ENCODE peak calls at places on chromosome 18, in seven cellular contexts. One of them, this sample, is unnamed.
A peak's percentile ranks its signal among the peaks of the same experiment; 100 is the strongest.

GRCh38 chr18:73684651-73685050 is 463.0 kb downstream of the FBXO15 start:
- DNase-seq in NCI-H2029: no peak
- DNase-seq in epithelial cell of esophagus: peak; percentile 80
- DNase-seq in SK-MEL-5: no peak
- DNase-seq in mesothelial cell of epicardium: no peak
- DNase-seq in IMR-90: peak; percentile 78
- DNase-seq in EL: peak; percentile 13
- DNase-seq in this sample: no peak

GRCh38 chr18:70333757-70334156 is 44.9 kb downstream of the SOCS6 start:
- DNase-seq in epithelial cell of esophagus: peak; percentile 98
- DNase-seq in IMR-90: peak; percentile 100
- DNase-seq in mesothelial cell of epicardium: no peak
- DNase-seq in SK-MEL-5: no peak
- DNase-seq in NCI-H2029: no peak
- DNase-seq in EL: peak; percentile 95
- DNase-seq in this sample: no peak

GRCh38 chr18:74303936-74304335 is 11.7 kb upstream of the C18orf63 start:
- DNase-seq in mesothelial cell of epicardium: no peak
- DNase-seq in epithelial cell of esophagus: peak; percentile 66
- DNase-seq in NCI-H2029: no peak
- DNase-seq in IMR-90: peak; percentile 25
- DNase-seq in SK-MEL-5: no peak
- DNase-seq in EL: peak; percentile 78
- DNase-seq in this sample: no peak

GRCh38 chr18:70221911-70222278 is 16.4 kb upstream of the RTTN start:
- DNase-seq in epithelial cell of esophagus: no peak
- DNase-seq in IMR-90: no peak
- DNase-seq in EL: no peak
- DNase-seq in SK-MEL-5: no peak
- DNase-seq in NCI-H2029: no peak
- DNase-seq in mesothelial cell of epicardium: no peak
- DNase-seq in this sample: no peak

GRCh38 chr18:73990241-73990640 is 157.4 kb downstream of the FBXO15 start:
- DNase-seq in NCI-H2029: no peak
- DNase-seq in EL: no peak
- DNase-seq in epithelial cell of esophagus: no peak
- DNase-seq in IMR-90: no peak
- DNase-seq in mesothelial cell of epicardium: no peak
- DNase-seq in SK-MEL-5: no peak
- DNase-seq in this sample: no peak

GRCh38 chr18:25247725-25248124 is 104.2 kb downstream of the ZNF521 start:
- DNase-seq in mesothelial cell of epicardium: no peak
- DNase-seq in EL: peak; percentile 85
- DNase-seq in epithelial cell of esophagus: no peak
- DNase-seq in NCI-H2029: no peak
- DNase-seq in SK-MEL-5: no peak
- DNase-seq in IMR-90: peak; percentile 77
- DNase-seq in this sample: no peak

GRCh38 chr18:4285525-4285924 is 169.6 kb downstream of the DLGAP1 start:
- DNase-seq in mesothelial cell of epicardium: no peak
- DNase-seq in epithelial cell of esophagus: no peak
- DNase-seq in NCI-H2029: no peak
- DNase-seq in SK-MEL-5: no peak
- DNase-seq in EL: no peak
- DNase-seq in IMR-90: no peak
- DNase-seq in this sample: no peak

GRCh38 chr18:56992777-56993176 is 154.1 kb upstream of the BOD1L2 start:
- DNase-seq in epithelial cell of esophagus: peak; percentile 31
- DNase-seq in mesothelial cell of epicardium: no peak
- DNase-seq in EL: peak; percentile 2
- DNase-seq in IMR-90: peak; percentile 35
- DNase-seq in SK-MEL-5: no peak
- DNase-seq in NCI-H2029: no peak
- DNase-seq in this sample: no peak

GRCh38 chr18:3342628-3343027 is 80.7 kb downstream of the MYL12B start:
- DNase-seq in NCI-H2029: no peak
- DNase-seq in EL: no peak
- DNase-seq in IMR-90: no peak
- DNase-seq in SK-MEL-5: no peak
- DNase-seq in epithelial cell of esophagus: no peak
- DNase-seq in mesothelial cell of epicardium: no peak
- DNase-seq in this sample: no peak

GRCh38 chr18:39389800-39390379 is 1824.3 kb upstream of the CELF4 start:
- DNase-seq in SK-MEL-5: no peak
- DNase-seq in epithelial cell of esophagus: no peak
- DNase-seq in mesothelial cell of epicardium: no peak
- DNase-seq in NCI-H2029: peak; percentile 95
- DNase-seq in EL: peak; percentile 6
- DNase-seq in IMR-90: no peak
- DNase-seq in this sample: peak; percentile 74

GRCh38 chr18:58466636-58467205 is 162.2 kb downstream of the ALPK2 start:
- DNase-seq in EL: no peak
- DNase-seq in IMR-90: no peak
- DNase-seq in SK-MEL-5: no peak
- DNase-seq in mesothelial cell of epicardium: no peak
- DNase-seq in epithelial cell of esophagus: peak; percentile 93
- DNase-seq in NCI-H2029: no peak
- DNase-seq in this sample: no peak

GRCh38 chr18:73199151-73199550 is 331.4 kb upstream of the NETO1 start:
- DNase-seq in mesothelial cell of epicardium: no peak
- DNase-seq in SK-MEL-5: no peak
- DNase-seq in IMR-90: peak; percentile 68
- DNase-seq in NCI-H2029: no peak
- DNase-seq in epithelial cell of esophagus: peak; percentile 62
- DNase-seq in EL: peak; percentile 15
- DNase-seq in this sample: no peak

GRCh38 chr18:61817086-61817485 is 75.7 kb downstream of the RNF152 start:
- DNase-seq in SK-MEL-5: no peak
- DNase-seq in mesothelial cell of epicardium: no peak
- DNase-seq in epithelial cell of esophagus: no peak
- DNase-seq in EL: peak; percentile 16
- DNase-seq in IMR-90: peak; percentile 45
- DNase-seq in NCI-H2029: no peak
- DNase-seq in this sample: no peak

GRCh38 chr18:49562481-49563129 is 748 bp downstream of the LIPG start:
- DNase-seq in epithelial cell of esophagus: peak; percentile 62
- DNase-seq in mesothelial cell of epicardium: no peak
- DNase-seq in EL: no peak
- DNase-seq in SK-MEL-5: no peak
- DNase-seq in NCI-H2029: no peak
- DNase-seq in IMR-90: no peak
- DNase-seq in this sample: no peak

This sample was measured in DMS153.